ENCODE peak calls at places on chromosome 7, in eight cellular contexts. One of them, this sample, is unnamed.

GRCh38 chr7:29606830-29607229 is 43.2 kb downstream of the PRR15 start:
- DNase-seq in activated CD8-positive, alpha-beta memory T cell treated with anti-CD3 and anti-CD28 coated beads for 48 hours: no peak
- DNase-seq in kidney glomerular epithelial cell: no peak
- DNase-seq in HFF-Myc: no peak
- DNase-seq in ACHN: no peak
- DNase-seq in GM20000: no peak
- DNase-seq in T1000: no peak
- DNase-seq in coronary artery: no peak
- DNase-seq in this sample: no peak

GRCh38 chr7:139172775-139173174 is 58.3 kb upstream of the UBN2 start:
- DNase-seq in activated CD8-positive, alpha-beta memory T cell treated with anti-CD3 and anti-CD28 coated beads for 48 hours: no peak
- DNase-seq in kidney glomerular epithelial cell: no peak
- DNase-seq in HFF-Myc: no peak
- DNase-seq in ACHN: no peak
- DNase-seq in GM20000: no peak
- DNase-seq in T1000: no peak
- DNase-seq in coronary artery: no peak
- DNase-seq in this sample: no peak

GRCh38 chr7:76063525-76063924 is 15.6 kb downstream of the MDH2 start:
- DNase-seq in activated CD8-positive, alpha-beta memory T cell treated with anti-CD3 and anti-CD28 coated beads for 48 hours: no peak
- DNase-seq in kidney glomerular epithelial cell: no peak
- DNase-seq in HFF-Myc: no peak
- DNase-seq in ACHN: no peak
- DNase-seq in GM20000: no peak
- DNase-seq in T1000: no peak
- DNase-seq in coronary artery: no peak
- DNase-seq in this sample: no peak

GRCh38 chr7:47405921-47406765 is 175.8 kb downstream of the TNS3 start:
- DNase-seq in activated CD8-positive, alpha-beta memory T cell treated with anti-CD3 and anti-CD28 coated beads for 48 hours: no peak
- DNase-seq in kidney glomerular epithelial cell: peak
- DNase-seq in HFF-Myc: no peak
- DNase-seq in ACHN: no peak
- DNase-seq in GM20000: no peak
- DNase-seq in T1000: no peak
- DNase-seq in coronary artery: peak
- DNase-seq in this sample: no peak

GRCh38 chr7:141928147-141928894 is 12.1 kb downstream of the OR9A4 start:
- DNase-seq in activated CD8-positive, alpha-beta memory T cell treated with anti-CD3 and anti-CD28 coated beads for 48 hours: no peak
- DNase-seq in kidney glomerular epithelial cell: no peak
- DNase-seq in HFF-Myc: no peak
- DNase-seq in ACHN: no peak
- DNase-seq in GM20000: no peak
- DNase-seq in T1000: no peak
- DNase-seq in coronary artery: no peak
- DNase-seq in this sample: no peak

GRCh38 chr7:30845426-30846135 is 66.1 kb upstream of the AQP1 start:
- DNase-seq in activated CD8-positive, alpha-beta memory T cell treated with anti-CD3 and anti-CD28 coated beads for 48 hours: no peak
- DNase-seq in kidney glomerular epithelial cell: peak
- DNase-seq in HFF-Myc: no peak
- DNase-seq in ACHN: peak
- DNase-seq in GM20000: no peak
- DNase-seq in T1000: no peak
- DNase-seq in coronary artery: no peak
- DNase-seq in this sample: no peak

GRCh38 chr7:26153246-26153822 is 1.3 kb downstream of the NFE2L3 start:
- DNase-seq in activated CD8-positive, alpha-beta memory T cell treated with anti-CD3 and anti-CD28 coated beads for 48 hours: no peak
- DNase-seq in kidney glomerular epithelial cell: peak
- DNase-seq in HFF-Myc: no peak
- DNase-seq in ACHN: peak
- DNase-seq in GM20000: peak
- DNase-seq in T1000: no peak
- DNase-seq in coronary artery: no peak
- DNase-seq in this sample: peak

GRCh38 chr7:47844311-47844710 is 104.0 kb downstream of the PKD1L1 start:
- DNase-seq in activated CD8-positive, alpha-beta memory T cell treated with anti-CD3 and anti-CD28 coated beads for 48 hours: no peak
- DNase-seq in kidney glomerular epithelial cell: no peak
- DNase-seq in HFF-Myc: no peak
- DNase-seq in ACHN: no peak
- DNase-seq in GM20000: no peak
- DNase-seq in T1000: no peak
- DNase-seq in coronary artery: no peak
- DNase-seq in this sample: no peak

GRCh38 chr7:23072043-23072442 is 33.5 kb upstream of the KLHL7 start:
- DNase-seq in activated CD8-positive, alpha-beta memory T cell treated with anti-CD3 and anti-CD28 coated beads for 48 hours: no peak
- DNase-seq in kidney glomerular epithelial cell: no peak
- DNase-seq in HFF-Myc: no peak
- DNase-seq in ACHN: peak
- DNase-seq in GM20000: no peak
- DNase-seq in T1000: no peak
- DNase-seq in coronary artery: no peak
- DNase-seq in this sample: peak

GRCh38 chr7:116984917-116985316 is 31.6 kb downstream of the ST7 start:
- DNase-seq in activated CD8-positive, alpha-beta memory T cell treated with anti-CD3 and anti-CD28 coated beads for 48 hours: no peak
- DNase-seq in kidney glomerular epithelial cell: peak
- DNase-seq in HFF-Myc: no peak
- DNase-seq in ACHN: peak
- DNase-seq in GM20000: no peak
- DNase-seq in T1000: no peak
- DNase-seq in coronary artery: no peak
- DNase-seq in this sample: peak

GRCh38 chr7:42733040-42733439 is 178.8 kb downstream of the C7orf25 start:
- DNase-seq in activated CD8-positive, alpha-beta memory T cell treated with anti-CD3 and anti-CD28 coated beads for 48 hours: no peak
- DNase-seq in kidney glomerular epithelial cell: no peak
- DNase-seq in HFF-Myc: no peak
- DNase-seq in ACHN: no peak
- DNase-seq in GM20000: no peak
- DNase-seq in T1000: no peak
- DNase-seq in coronary artery: no peak
- DNase-seq in this sample: no peak

GRCh38 chr7:44287488-44288380 is 37.7 kb downstream of the CAMK2B start:
- DNase-seq in activated CD8-positive, alpha-beta memory T cell treated with anti-CD3 and anti-CD28 coated beads for 48 hours: no peak
- DNase-seq in kidney glomerular epithelial cell: no peak
- DNase-seq in HFF-Myc: no peak
- DNase-seq in ACHN: no peak
- DNase-seq in GM20000: no peak
- DNase-seq in T1000: no peak
- DNase-seq in coronary artery: peak
- DNase-seq in this sample: no peak

GRCh38 chr7:6639627-6640026 is 2.5 kb downstream of the ZNF316 start:
- DNase-seq in activated CD8-positive, alpha-beta memory T cell treated with anti-CD3 and anti-CD28 coated beads for 48 hours: no peak
- DNase-seq in kidney glomerular epithelial cell: no peak
- DNase-seq in HFF-Myc: no peak
- DNase-seq in ACHN: no peak
- DNase-seq in GM20000: no peak
- DNase-seq in T1000: no peak
- DNase-seq in coronary artery: no peak
- DNase-seq in this sample: no peak

GRCh38 chr7:139523199-139523941 is at the start of gene CLEC2L:
- DNase-seq in activated CD8-positive, alpha-beta memory T cell treated with anti-CD3 and anti-CD28 coated beads for 48 hours: no peak
- DNase-seq in kidney glomerular epithelial cell: no peak
- DNase-seq in HFF-Myc: no peak
- DNase-seq in ACHN: peak
- DNase-seq in GM20000: no peak
- DNase-seq in T1000: no peak
- DNase-seq in coronary artery: no peak
- DNase-seq in this sample: no peak

GRCh38 chr7:23628370-23628769 is 31.2 kb downstream of the CCDC126 start:
- DNase-seq in activated CD8-positive, alpha-beta memory T cell treated with anti-CD3 and anti-CD28 coated beads for 48 hours: no peak
- DNase-seq in kidney glomerular epithelial cell: no peak
- DNase-seq in HFF-Myc: no peak
- DNase-seq in ACHN: no peak
- DNase-seq in GM20000: no peak
- DNase-seq in T1000: no peak
- DNase-seq in coronary artery: no peak
- DNase-seq in this sample: no peak

GRCh38 chr7:47285860-47286491 is 295.9 kb downstream of the TNS3 start:
- DNase-seq in activated CD8-positive, alpha-beta memory T cell treated with anti-CD3 and anti-CD28 coated beads for 48 hours: no peak
- DNase-seq in kidney glomerular epithelial cell: no peak
- DNase-seq in HFF-Myc: peak
- DNase-seq in ACHN: no peak
- DNase-seq in GM20000: no peak
- DNase-seq in T1000: no peak
- DNase-seq in coronary artery: no peak
- DNase-seq in this sample: no peak

GRCh38 chr7:45089314-45089891 is 634 bp upstream of the NACAD start:
- DNase-seq in activated CD8-positive, alpha-beta memory T cell treated with anti-CD3 and anti-CD28 coated beads for 48 hours: peak
- DNase-seq in kidney glomerular epithelial cell: peak
- DNase-seq in HFF-Myc: no peak
- DNase-seq in ACHN: peak
- DNase-seq in GM20000: peak
- DNase-seq in T1000: peak
- DNase-seq in coronary artery: no peak
- DNase-seq in this sample: peak

GRCh38 chr7:92633211-92633906 is 43.2 kb upstream of the FAM133B start:
- DNase-seq in activated CD8-positive, alpha-beta memory T cell treated with anti-CD3 and anti-CD28 coated beads for 48 hours: no peak
- DNase-seq in kidney glomerular epithelial cell: peak
- DNase-seq in HFF-Myc: peak
- DNase-seq in ACHN: peak
- DNase-seq in GM20000: no peak
- DNase-seq in T1000: no peak
- DNase-seq in coronary artery: no peak
- DNase-seq in this sample: peak

GRCh38 chr7:1919539-1920265 is 249.6 kb downstream of the ELFN1 start:
- DNase-seq in activated CD8-positive, alpha-beta memory T cell treated with anti-CD3 and anti-CD28 coated beads for 48 hours: no peak
- DNase-seq in kidney glomerular epithelial cell: no peak
- DNase-seq in HFF-Myc: no peak
- DNase-seq in ACHN: no peak
- DNase-seq in GM20000: no peak
- DNase-seq in T1000: no peak
- DNase-seq in coronary artery: no peak
- DNase-seq in this sample: peak

GRCh38 chr7:55092186-55092976 is 73.6 kb downstream of the EGFR start:
- DNase-seq in activated CD8-positive, alpha-beta memory T cell treated with anti-CD3 and anti-CD28 coated beads for 48 hours: no peak
- DNase-seq in kidney glomerular epithelial cell: no peak
- DNase-seq in HFF-Myc: no peak
- DNase-seq in ACHN: no peak
- DNase-seq in GM20000: no peak
- DNase-seq in T1000: no peak
- DNase-seq in coronary artery: no peak
- DNase-seq in this sample: no peak

GRCh38 chr7:93476491-93477344 is 97.8 kb downstream of the CALCR start:
- DNase-seq in activated CD8-positive, alpha-beta memory T cell treated with anti-CD3 and anti-CD28 coated beads for 48 hours: no peak
- DNase-seq in kidney glomerular epithelial cell: no peak
- DNase-seq in HFF-Myc: no peak
- DNase-seq in ACHN: no peak
- DNase-seq in GM20000: no peak
- DNase-seq in T1000: no peak
- DNase-seq in coronary artery: no peak
- DNase-seq in this sample: no peak

GRCh38 chr7:135204271-135204872 is 7.0 kb downstream of the WDR91 start:
- DNase-seq in activated CD8-positive, alpha-beta memory T cell treated with anti-CD3 and anti-CD28 coated beads for 48 hours: no peak
- DNase-seq in kidney glomerular epithelial cell: peak
- DNase-seq in HFF-Myc: peak
- DNase-seq in ACHN: peak
- DNase-seq in GM20000: no peak
- DNase-seq in T1000: no peak
- DNase-seq in coronary artery: no peak
- DNase-seq in this sample: no peak

GRCh38 chr7:159061209-159061608 is 83.5 kb downstream of the VIPR2 start:
- DNase-seq in activated CD8-positive, alpha-beta memory T cell treated with anti-CD3 and anti-CD28 coated beads for 48 hours: no peak
- DNase-seq in kidney glomerular epithelial cell: no peak
- DNase-seq in HFF-Myc: no peak
- DNase-seq in ACHN: no peak
- DNase-seq in GM20000: no peak
- DNase-seq in T1000: no peak
- DNase-seq in coronary artery: no peak
- DNase-seq in this sample: no peak

GRCh38 chr7:141511370-141512335 is 39.6 kb upstream of the AGK start:
- DNase-seq in activated CD8-positive, alpha-beta memory T cell treated with anti-CD3 and anti-CD28 coated beads for 48 hours: no peak
- DNase-seq in kidney glomerular epithelial cell: no peak
- DNase-seq in HFF-Myc: peak
- DNase-seq in ACHN: no peak
- DNase-seq in GM20000: no peak
- DNase-seq in T1000: no peak
- DNase-seq in coronary artery: no peak
- DNase-seq in this sample: no peak

GRCh38 chr7:94223375-94224084 is 171.2 kb upstream of the COL1A2 start:
- DNase-seq in activated CD8-positive, alpha-beta memory T cell treated with anti-CD3 and anti-CD28 coated beads for 48 hours: no peak
- DNase-seq in kidney glomerular epithelial cell: peak
- DNase-seq in HFF-Myc: peak
- DNase-seq in ACHN: peak
- DNase-seq in GM20000: peak
- DNase-seq in T1000: no peak
- DNase-seq in coronary artery: no peak
- DNase-seq in this sample: peak

GRCh38 chr7:46909601-46910051 is 672.3 kb downstream of the TNS3 start:
- DNase-seq in activated CD8-positive, alpha-beta memory T cell treated with anti-CD3 and anti-CD28 coated beads for 48 hours: no peak
- DNase-seq in kidney glomerular epithelial cell: no peak
- DNase-seq in HFF-Myc: no peak
- DNase-seq in ACHN: peak
- DNase-seq in GM20000: no peak
- DNase-seq in T1000: no peak
- DNase-seq in coronary artery: no peak
- DNase-seq in this sample: no peak

GRCh38 chr7:108026647-108027046 is 23.7 kb upstream of the LAMB1 start:
- DNase-seq in activated CD8-positive, alpha-beta memory T cell treated with anti-CD3 and anti-CD28 coated beads for 48 hours: no peak
- DNase-seq in kidney glomerular epithelial cell: no peak
- DNase-seq in HFF-Myc: no peak
- DNase-seq in ACHN: no peak
- DNase-seq in GM20000: no peak
- DNase-seq in T1000: no peak
- DNase-seq in coronary artery: no peak
- DNase-seq in this sample: no peak

GRCh38 chr7:123635551-123636359 is 19.9 kb upstream of the LMOD2 start:
- DNase-seq in activated CD8-positive, alpha-beta memory T cell treated with anti-CD3 and anti-CD28 coated beads for 48 hours: no peak
- DNase-seq in kidney glomerular epithelial cell: peak
- DNase-seq in HFF-Myc: no peak
- DNase-seq in ACHN: peak
- DNase-seq in GM20000: no peak
- DNase-seq in T1000: no peak
- DNase-seq in coronary artery: no peak
- DNase-seq in this sample: peak

GRCh38 chr7:27046854-27047549 is 48.8 kb downstream of the HOXA1 start:
- DNase-seq in activated CD8-positive, alpha-beta memory T cell treated with anti-CD3 and anti-CD28 coated beads for 48 hours: no peak
- DNase-seq in kidney glomerular epithelial cell: peak
- DNase-seq in HFF-Myc: no peak
- DNase-seq in ACHN: peak
- DNase-seq in GM20000: no peak
- DNase-seq in T1000: no peak
- DNase-seq in coronary artery: no peak
- DNase-seq in this sample: peak